ENCODE peak calls at places on chromosomes 3 and 15, in eight cellular contexts. D is NAMALWA, J is memory B cell, W is NCI-H345, M is mesenteric fat pad, H is RPMI7951, A is HTR-8/SVneo, V is astrocyte of the hippocampus. B is an unnamed sample.

GRCh38 chr3:41212088-41212487 is 12.8 kb downstream of the CTNNB1 start:
- DNase-seq in D (no peak), J (no peak), W (no peak), M (no peak), H (no peak), A (no peak), V (no peak), B (no peak)

GRCh38 chr3:36804295-36805055 is 40.1 kb upstream of the DCLK3 start:
- DNase-seq in D (no peak), J (no peak), W (peak; percentile 64), M (no peak), H (no peak), A (no peak), V (no peak), B (no peak)

GRCh38 chr3:30606301-30607031 is at the start of gene TGFBR2:
- DNase-seq in D (peak; percentile 89), J (peak; percentile 69), W (peak; percentile 65), M (peak; percentile 97), H (peak; percentile 100), A (peak; percentile 86), V (peak; percentile 98), B (peak; percentile 64)

GRCh38 chr15:84638103-84638502 is 16.0 kb downstream of the WDR73 start:
- DNase-seq in D (peak; percentile 44), J (no peak), W (no peak), M (no peak), H (no peak), A (no peak), V (peak; percentile 68), B (no peak)

GRCh38 chr3:88960019-88960418 is 147.4 kb upstream of the EPHA3 start:
- DNase-seq in D (no peak), J (no peak), W (no peak), M (no peak), H (no peak), A (no peak), V (no peak), B (no peak)

GRCh38 chr15:84817461-84818081 is 415 bp downstream of the ALPK3 start:
- DNase-seq in D (no peak), J (no peak), W (no peak), M (peak; percentile 83), H (no peak), A (no peak), V (peak; percentile 46), B (no peak)

GRCh38 chr3:53803124-53803815 is 42.9 kb downstream of the CHDH start:
- DNase-seq in D (no peak), J (no peak), W (no peak), M (peak; percentile 80), H (no peak), A (no peak), V (no peak), B (no peak)

GRCh38 chr3:12303998-12304397 is 15.1 kb downstream of the PPARG start:
- DNase-seq in D (peak; percentile 10), J (no peak), W (no peak), M (no peak), H (no peak), A (no peak), V (no peak), B (no peak)

B was measured in GM10248.